ENCODE peak calls at places on chromosome 22, in nine cellular contexts. F is OCI-LY7, X is IMR-90, O is A673, L is neuronal stem cell, Z is GM23248, H is heart right ventricle, A is esophagus muscularis mucosa, C is stomach. I is an unnamed sample. For H3K4me1, the result is how much of the 10 kb centered on the place peaks cover.

GRCh38 chr22:31241200-31241599 is 29.1 kb downstream of the LIMK2 start:
- DNase-seq in F (no peak), X (peak), O (no peak), L (no peak), Z (peak), H (no peak), A (no peak), C (no peak), I (no peak)

GRCh38 chr22:50581950-50582561 is 593 bp downstream of the CHKB start:
- DNase-seq in F (peak), X (no peak), O (no peak), L (no peak), Z (peak), H (no peak), A (no peak), C (no peak), I (no peak)

GRCh38 chr22:49962012-49962750 is 1.6 kb downstream of the PIM3 start:
- DNase-seq in F (peak), X (peak), O (peak), L (peak), Z (peak), H (peak), A (peak), C (peak), I (peak)

GRCh38 chr22:24270556-24271405 is at the start of gene SPECC1L:
- DNase-seq in F (peak), X (peak), O (peak), L (peak), Z (peak), H (peak), A (peak), C (peak), I (peak)

GRCh38 chr22:24727218-24727851 is 47.2 kb downstream of the PIWIL3 start:
- DNase-seq in F (no peak), X (peak), O (peak), L (no peak), Z (peak), H (peak), A (no peak), C (peak), I (no peak)

GRCh38 chr22:48699531-48699930 is 1128.1 kb downstream of the BRD1 start:
- DNase-seq in F (no peak), X (no peak), O (peak), L (no peak), Z (no peak), H (no peak), A (no peak), C (no peak), I (no peak)

GRCh38 chr22:36197601-36198146 is 3.9 kb downstream of the APOL4 start:
- DNase-seq in F (peak), X (no peak), O (no peak), L (peak), Z (no peak), H (peak), A (no peak), C (no peak), I (no peak)

GRCh38 chr22:46803031-46803880 is 40.8 kb downstream of the TBC1D22A start:
- DNase-seq in F (peak), X (no peak), O (peak), L (peak), Z (peak), H (peak), A (no peak), C (peak), I (peak)

GRCh38 chr22:50621491-50621880 is 6.5 kb downstream of the ARSA start:
- DNase-seq in F (peak), X (no peak), O (no peak), L (no peak), Z (no peak), H (no peak), A (no peak), C (no peak), I (no peak)

GRCh38 chr22:44664149-44664548 is 37.9 kb upstream of the PRR5 start:
- DNase-seq in F (no peak), X (peak), O (no peak), L (no peak), Z (no peak), H (peak), A (peak), C (peak), I (peak)

GRCh38 chr22:42957544-42957943 is 57.4 kb downstream of the PACSIN2 start:
- DNase-seq in F (no peak), X (no peak), O (no peak), L (no peak), Z (no peak), H (no peak), A (no peak), C (no peak), I (no peak)

GRCh38 chr22:47564158-47564450 is 801.7 kb downstream of the TBC1D22A start:
- DNase-seq in F (no peak), X (no peak), O (no peak), L (no peak), Z (no peak), H (no peak), A (peak), C (no peak), I (no peak)

GRCh38 chr22:24107668-24108067 is 73.6 kb upstream of the SUSD2 start:
- DNase-seq in F (no peak), X (peak), O (peak), L (no peak), Z (peak), H (peak), A (peak), C (peak), I (peak)

GRCh38 chr22:36116127-36116526 is 44.4 kb downstream of the APOL3 start:
- DNase-seq in F (no peak), X (no peak), O (no peak), L (no peak), Z (no peak), H (no peak), A (no peak), C (no peak), I (no peak)

GRCh38 chr22:35604671-35605457 is 12.3 kb downstream of the MB start:
- DNase-seq in F (no peak), X (no peak), O (no peak), L (no peak), Z (no peak), H (no peak), A (no peak), C (no peak), I (no peak)

GRCh38 chr22:22021160-22021750 is 38.7 kb upstream of the TOP3B start:
- DNase-seq in F (no peak), X (peak), O (no peak), L (no peak), Z (peak), H (no peak), A (no peak), C (no peak), I (no peak)

GRCh38 chr22:36365020-36365411 is 22.8 kb downstream of the MYH9 start:
- DNase-seq in F (no peak), X (peak), O (peak), L (no peak), Z (peak), H (peak), A (no peak), C (peak), I (peak)

GRCh38 chr22:50419116-50419515 is 55.7 kb downstream of the SBF1 start:
- DNase-seq in F (no peak), X (no peak), O (no peak), L (no peak), Z (no peak), H (no peak), A (no peak), C (no peak), I (no peak)

GRCh38 chr22:42294034-42294985 is 23.9 kb upstream of the TCF20 start:
- DNase-seq in F (peak), X (peak), O (peak), L (peak), Z (peak), H (peak), A (no peak), C (peak), I (peak)

GRCh38 chr22:21865041-21865440 is 2.4 kb downstream of the MAPK1 start:
- DNase-seq in F (no peak), X (peak), O (peak), L (no peak), Z (peak), H (peak), A (no peak), C (peak), I (no peak)

GRCh38 chr22:44311855-44312170 is 938 bp downstream of the SHISAL1 start:
- DNase-seq in F (no peak), X (peak), O (no peak), L (no peak), Z (peak), H (no peak), A (no peak), C (no peak), I (no peak)

GRCh38 chr22:44281706-44282637 is 30.8 kb downstream of the SHISAL1 start:
- DNase-seq in F (no peak), X (no peak), O (peak), L (no peak), Z (no peak), H (no peak), A (no peak), C (no peak), I (no peak)

GRCh38 chr22:16806401-16806800 is 18.8 kb downstream of the XKR3 start:
- DNase-seq in F (no peak), X (no peak), O (no peak), L (no peak), Z (no peak), H (no peak), A (no peak), C (no peak), I (no peak)

GRCh38 chr22:36325163-36326031 is 62.4 kb downstream of the MYH9 start:
- DNase-seq in F (no peak), X (peak), O (no peak), L (no peak), Z (peak), H (peak), A (no peak), C (peak), I (peak)

GRCh38 chr22:29784451-29785361 is 17.5 kb downstream of the UQCR10 start:
- DNase-seq in F (no peak), X (peak), O (no peak), L (no peak), Z (peak), H (peak), A (no peak), C (peak), I (no peak)

GRCh38 chr22:41491379-41492100 is 22.6 kb downstream of the ACO2 start:
- DNase-seq in F (no peak), X (peak), O (peak), L (no peak), Z (no peak), H (no peak), A (no peak), C (no peak), I (no peak)

GRCh38 chr22:45136594-45136993 is 27.1 kb upstream of the NUP50 start:
- DNase-seq in F (no peak), X (no peak), O (no peak), L (no peak), Z (no peak), H (no peak), A (no peak), C (no peak), I (no peak)

GRCh38 chr22:41636467-41636866 is 15.4 kb downstream of the XRCC6 start:
- DNase-seq in F (no peak), X (peak), O (peak), L (no peak), Z (peak), H (peak), A (no peak), C (no peak), I (peak)

GRCh38 chr22:29258407-29259252 is 9.2 kb downstream of the RHBDD3 start:
- DNase-seq in F (no peak), X (no peak), O (no peak), L (no peak), Z (no peak), H (no peak), A (no peak), C (no peak), I (no peak)

GRCh38 chr22:26852176-26852575 is 194.8 kb downstream of the MIAT start:
- DNase-seq in F (no peak), X (no peak), O (no peak), L (peak), Z (no peak), H (no peak), A (peak), C (no peak), I (no peak)

GRCh38 chr22:29149841-29150555 is 55.7 kb upstream of the EMID1 start:
- DNase-seq in F (no peak), X (no peak), O (no peak), L (no peak), Z (no peak), H (no peak), A (no peak), C (no peak), I (peak)

GRCh38 chr22:22943521-22944267 is 56.1 kb downstream of the IGLL5 start:
- DNase-seq in F (peak), X (no peak), O (no peak), L (no peak), Z (no peak), H (peak), A (peak), C (peak), I (no peak)

GRCh38 chr22:31647516-31647915 is 14.5 kb downstream of the PISD start:
- DNase-seq in F (no peak), X (peak), O (no peak), L (no peak), Z (peak), H (no peak), A (no peak), C (no peak), I (no peak)

GRCh38 chr22:28075260-28075981 is 156.4 kb upstream of the PITPNB start:
- DNase-seq in F (no peak), X (peak), O (peak), L (no peak), Z (peak), H (peak), A (no peak), C (peak), I (peak)

GRCh38 chr22:32733196-32733595 is 68.3 kb upstream of the TIMP3 start:
- DNase-seq in F (no peak), X (no peak), O (no peak), L (no peak), Z (no peak), H (no peak), A (no peak), C (no peak), I (no peak)

GRCh38 chr22:42814215-42814614 is 42.9 kb downstream of the ARFGAP3 start:
- DNase-seq in F (no peak), X (no peak), O (no peak), L (no peak), Z (no peak), H (no peak), A (no peak), C (no peak), I (no peak)

DNA sequence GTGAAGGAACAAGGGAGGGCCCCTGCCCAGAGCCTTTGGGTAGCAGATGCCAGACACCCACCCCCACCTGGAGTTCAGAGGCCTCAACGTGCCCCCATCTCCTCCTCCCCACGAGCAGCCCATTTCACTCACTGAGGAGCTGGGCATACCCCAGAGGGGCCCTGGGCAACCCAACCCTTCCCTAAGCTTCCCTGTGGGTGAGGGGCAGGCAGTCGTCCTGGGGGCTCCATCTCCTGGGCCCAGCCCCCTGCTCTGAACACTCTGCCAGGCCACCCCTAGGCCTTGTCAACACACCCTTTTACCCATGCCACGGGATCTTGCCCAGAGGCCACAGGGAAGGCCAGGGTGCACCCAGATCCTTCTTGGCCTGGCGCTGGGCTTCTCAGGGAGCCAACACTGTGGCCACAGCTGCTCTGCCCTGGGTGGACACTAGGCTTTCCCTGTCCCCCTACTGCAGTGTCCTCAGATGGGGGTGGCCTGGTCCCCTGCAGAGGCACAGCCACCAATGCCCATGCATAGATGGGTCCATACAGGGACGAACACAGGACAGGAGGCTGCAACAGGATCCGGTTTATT is 3.4 kb downstream of the SLC25A1 start:
- DNase-seq in F (no peak), X (no peak), O (no peak), L (no peak), Z (no peak), H (no peak), A (no peak), C (no peak), I (no peak)
- H3K4me1 ChIP-seq in F (half or more), X (under half), O (under half), L (under half), Z (under half), H (half or more), A (half or more), C (half or more), I (under half)

DNA sequence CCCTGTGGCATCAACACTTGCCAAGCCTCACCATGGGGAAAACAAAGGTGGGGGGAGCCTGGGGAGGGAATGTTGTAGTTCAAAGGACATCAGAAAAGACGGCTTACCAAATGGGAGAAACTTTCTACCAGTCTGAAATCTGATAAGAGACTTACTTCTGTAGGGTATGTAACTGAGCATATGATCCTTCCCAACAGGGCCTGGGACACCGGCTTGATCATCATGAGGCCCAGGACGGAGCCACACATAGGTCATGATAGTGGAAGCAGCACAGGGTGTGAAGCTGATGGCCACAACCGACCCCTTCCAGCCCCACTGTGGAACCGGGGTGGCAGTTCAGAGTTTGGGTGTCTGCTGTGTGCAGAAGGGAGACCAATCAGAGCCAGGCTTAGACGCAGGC is 51.1 kb downstream of the MICAL3 start:
- DNase-seq in F (no peak), X (no peak), O (no peak), L (no peak), Z (no peak), H (no peak), A (no peak), C (no peak), I (no peak)
- H3K27ac ChIP-seq in F (no peak), X (peak), O (peak), L (no peak), Z (peak), H (no peak), A (peak), C (no peak), I (peak)

GRCh38 chr22:19728836-19729235 is 5.5 kb downstream of the GP1BB start:
- DNase-seq in F (peak), X (no peak), O (no peak), L (no peak), Z (no peak), H (no peak), A (no peak), C (no peak), I (no peak)

GRCh38 chr22:19724927-19725661 is 1.8 kb downstream of the GP1BB start:
- DNase-seq in F (no peak), X (no peak), O (no peak), L (no peak), Z (no peak), H (no peak), A (no peak), C (no peak), I (no peak)

GRCh38 chr22:19728271-19728670 is 4.9 kb downstream of the GP1BB start:
- DNase-seq in F (no peak), X (no peak), O (no peak), L (no peak), Z (no peak), H (no peak), A (no peak), C (no peak), I (no peak)

GRCh38 chr22:19729507-19729906 is 6.2 kb downstream of the GP1BB start:
- DNase-seq in F (no peak), X (no peak), O (no peak), L (no peak), Z (no peak), H (no peak), A (no peak), C (no peak), I (no peak)

DNA sequence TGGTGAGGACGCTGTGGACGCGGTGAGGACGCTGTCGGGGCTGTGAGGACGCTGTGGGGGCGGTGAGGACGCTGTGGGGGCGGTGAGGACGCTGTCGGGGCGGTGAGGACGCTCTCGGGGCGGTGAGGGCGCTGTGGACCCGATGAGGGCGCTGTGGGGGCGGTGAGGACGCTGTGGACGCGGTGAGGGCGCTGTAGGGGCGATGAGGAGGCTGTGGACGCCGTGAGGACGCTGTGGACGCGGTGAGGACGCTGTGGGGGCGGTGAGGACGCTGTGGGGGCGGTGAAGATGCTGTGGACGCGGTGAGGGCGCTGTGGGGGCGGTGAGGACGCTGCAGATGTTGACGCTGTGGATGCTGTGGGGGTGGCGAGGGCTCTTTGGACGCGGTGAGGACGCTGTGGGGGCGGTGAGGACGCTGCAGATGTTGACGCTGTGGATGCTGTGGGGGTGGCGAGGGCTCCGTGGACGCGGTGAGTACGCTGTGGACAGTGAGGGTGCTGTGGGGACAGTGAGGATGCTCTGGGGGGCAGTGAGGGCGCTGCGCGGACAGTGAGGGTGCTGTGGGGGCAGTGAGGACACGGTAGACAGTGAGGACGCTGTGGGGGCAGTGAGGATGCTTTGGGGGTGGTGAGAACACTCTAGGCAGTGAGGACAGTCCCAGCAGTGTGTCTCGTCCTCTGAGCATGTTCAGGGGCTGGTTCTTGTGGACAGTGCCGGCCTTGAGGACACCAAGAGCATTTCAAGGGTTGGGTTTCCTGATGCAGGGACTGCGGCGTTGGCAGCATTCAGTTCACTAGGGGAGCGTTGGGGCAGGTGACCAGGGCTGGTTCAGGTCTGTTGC is 4.2 kb downstream of the GP1BB start:
- DNase-seq in F (no peak), X (no peak), O (no peak), L (no peak), Z (no peak), H (no peak), A (no peak), C (no peak), I (no peak)
- H3K4me1 ChIP-seq in F (under half), X (under half), O (under half), L (under half), Z (under half), H (under half), A (under half), C (under half), I (under half)

GRCh38 chr22:39239561-39240423 is 5.0 kb downstream of the PDGFB start:
- DNase-seq in F (no peak), X (no peak), O (no peak), L (no peak), Z (no peak), H (no peak), A (no peak), C (peak), I (no peak)
- H3K27ac ChIP-seq in F (no peak), X (no peak), O (no peak), L (no peak), Z (no peak), H (peak), A (peak), C (peak), I (peak)

I was measured in psoas muscle.